ENCODE peak calls at places on chromosomes 11 and 22, in five cellular contexts. W, P, F, R and K are unnamed samples.

GRCh38 chr22:30121988-30122387 is 41.7 kb downstream of the HORMAD2 start:
- DNase-seq in W (no peak), P (no peak), F (no peak), R (no peak), K (no peak)

GRCh38 chr22:48869161-48869560 is 958.5 kb downstream of the BRD1 start:
- DNase-seq in W (no peak), P (no peak), F (peak), R (no peak), K (peak)

GRCh38 chr11:1237851-1238250 is 15.0 kb downstream of the MUC5B start:
- DNase-seq in W (no peak), P (no peak), F (no peak), R (no peak), K (no peak)

GRCh38 chr11:35253237-35253636 is 114.3 kb downstream of the CD44 start:
- DNase-seq in W (no peak), P (no peak), F (no peak), R (no peak), K (no peak)

GRCh38 chr22:39496131-39496838 is 5.8 kb upstream of the MIEF1 start:
- DNase-seq in W (peak), P (peak), F (peak), R (peak), K (peak)

GRCh38 chr11:117900720-117901440 is 24.4 kb upstream of the FXYD6 start:
- DNase-seq in W (no peak), P (no peak), F (peak), R (no peak), K (peak)

GRCh38 chr11:118791015-118791960 is at the start of gene DDX6:
- DNase-seq in W (peak), P (peak), F (peak), R (peak), K (peak)

GRCh38 chr11:105236631-105237030 is 97.1 kb upstream of the CARD18 start:
- DNase-seq in W (no peak), P (no peak), F (no peak), R (no peak), K (no peak)

GRCh38 chr11:11843642-11844041 is 1.9 kb downstream of the USP47 start:
- DNase-seq in W (no peak), P (no peak), F (no peak), R (no peak), K (no peak)

GRCh38 chr11:117231637-117232021 is 244 bp downstream of the PCSK7 start:
- DNase-seq in W (no peak), P (no peak), F (no peak), R (no peak), K (no peak)

GRCh38 chr11:5197538-5197937 is 2.9 kb downstream of the OR51V1 start:
- DNase-seq in W (no peak), P (no peak), F (no peak), R (no peak), K (no peak)

GRCh38 chr22:37394341-37394740 is 32.9 kb downstream of the ELFN2 start:
- DNase-seq in W (no peak), P (no peak), F (no peak), R (no peak), K (no peak)

GRCh38 chr11:77244277-77245014 is 57.0 kb downstream of the GDPD4 start:
- DNase-seq in W (no peak), P (no peak), F (no peak), R (no peak), K (no peak)

GRCh38 chr11:131234146-131234680 is 136.2 kb upstream of the NTM start:
- DNase-seq in W (no peak), P (no peak), F (no peak), R (no peak), K (no peak)

GRCh38 chr11:125075242-125075625 is 12.1 kb downstream of the SLC37A2 start:
- DNase-seq in W (no peak), P (no peak), F (no peak), R (no peak), K (peak)

GRCh38 chr22:44668190-44668885 is 33.7 kb upstream of the PRR5 start:
- DNase-seq in W (peak), P (no peak), F (no peak), R (no peak), K (no peak)

GRCh38 chr11:7060828-7061227 is 28.0 kb upstream of the RBMXL2 start:
- DNase-seq in W (no peak), P (no peak), F (no peak), R (no peak), K (no peak)

GRCh38 chr11:61294717-61295595 is at the start of gene VWCE:
- DNase-seq in W (peak), P (peak), F (peak), R (peak), K (peak)

GRCh38 chr22:26615830-26616435 is 1.9 kb downstream of the CRYBB1 start:
- DNase-seq in W (no peak), P (no peak), F (no peak), R (no peak), K (no peak)

GRCh38 chr11:9219572-9219971 is 45.6 kb downstream of the DENND5A start:
- DNase-seq in W (no peak), P (no peak), F (no peak), R (no peak), K (no peak)

GRCh38 chr11:98955551-98955950 is 65.2 kb upstream of the CNTN5 start:
- DNase-seq in W (no peak), P (no peak), F (no peak), R (no peak), K (no peak)

GRCh38 chr22:39207141-39208012 is 37.4 kb downstream of the PDGFB start:
- DNase-seq in W (peak), P (no peak), F (peak), R (no peak), K (peak)